ENCODE peak calls at places on chromosomes 7 and 10, in seven cellular contexts. E, F, C, U, Z, X and R are unnamed samples.

GRCh38 chr10:27745719-27746363 is at the start of gene MKX:
- DNase-seq in E (peak; percentile 52), F (peak; percentile 22), C (no peak), U (peak; percentile 61), Z (peak; percentile 55), X (no peak), R (peak; percentile 82)

GRCh38 chr7:151487246-151487645 is 32.4 kb downstream of the RHEB start:
- DNase-seq in E (no peak), F (no peak), C (no peak), U (no peak), Z (no peak), X (no peak), R (no peak)

GRCh38 chr7:133572853-133573252 is 320.0 kb downstream of the EXOC4 start:
- DNase-seq in E (no peak), F (no peak), C (no peak), U (no peak), Z (no peak), X (no peak), R (no peak)

GRCh38 chr10:10605551-10606081 is 412.1 kb upstream of the CELF2 start:
- DNase-seq in E (peak; percentile 25), F (no peak), C (no peak), U (no peak), Z (no peak), X (no peak), R (no peak)

GRCh38 chr10:71739368-71739900 is 19.9 kb upstream of the C10orf105 start:
- DNase-seq in E (no peak), F (no peak), C (no peak), U (no peak), Z (no peak), X (no peak), R (no peak)

GRCh38 chr10:129964611-129965417 is 740 bp upstream of the EBF3 start:
- DNase-seq in E (no peak), F (no peak), C (no peak), U (no peak), Z (no peak), X (no peak), R (no peak)

GRCh38 chr10:99667108-99667751 is 7.9 kb downstream of the ENTPD7 start:
- DNase-seq in E (no peak), F (no peak), C (no peak), U (no peak), Z (no peak), X (no peak), R (no peak)

GRCh38 chr7:142603870-142604448 is 145.3 kb upstream of the PRSS1 start:
- DNase-seq in E (peak; percentile 69), F (no peak), C (peak; percentile 72), U (no peak), Z (peak; percentile 24), X (peak; percentile 76), R (no peak)

GRCh38 chr7:153217032-153217431 is 457.5 kb downstream of the ACTR3B start:
- DNase-seq in E (no peak), F (no peak), C (no peak), U (no peak), Z (no peak), X (no peak), R (no peak)

GRCh38 chr7:77627307-77627671 is 69.0 kb upstream of the RSBN1L start:
- DNase-seq in E (no peak), F (no peak), C (no peak), U (no peak), Z (no peak), X (no peak), R (no peak)

GRCh38 chr10:48684792-48685651 is at the start of gene WDFY4:
- DNase-seq in E (no peak), F (no peak), C (no peak), U (no peak), Z (no peak), X (no peak), R (no peak)